ENCODE peak calls at places on chromosomes 7 and 10, in six cellular contexts. K is right lobe of liver, L is testis, I is prostate gland, F is body of pancreas, T is Peyer's patch. A is an unnamed sample. For H3K36me3, the result is how much of the 10 kb centered on the place peaks cover.

GRCh38 chr7:100080895-100081534 is 508 bp downstream of the ZNF3 start:
- DNase-seq in K (peak), L (no peak), I (no peak), F (no peak), T (no peak), A (no peak)

GRCh38 chr7:514651-515598 is 4.7 kb downstream of the PDGFA start:
- DNase-seq in K (no peak), L (no peak), I (peak), F (peak), T (no peak), A (peak)

GRCh38 chr7:156651472-156651871 is 10.9 kb downstream of the RNF32 start:
- DNase-seq in K (no peak), L (no peak), I (no peak), F (no peak), T (no peak), A (no peak)

GRCh38 chr7:70807650-70808049 is 324.3 kb upstream of the GALNT17 start:
- DNase-seq in K (no peak), L (peak), I (no peak), F (no peak), T (no peak), A (no peak)

GRCh38 chr10:113005380-113005779 is 55.3 kb downstream of the TCF7L2 start:
- DNase-seq in K (no peak), L (no peak), I (no peak), F (no peak), T (no peak), A (no peak)

GRCh38 chr10:73207883-73208282 is 39.2 kb downstream of the DNAJC9 start:
- DNase-seq in K (no peak), L (no peak), I (no peak), F (no peak), T (no peak), A (no peak)

GRCh38 chr10:78865518-78865835 is 203.3 kb upstream of the ZMIZ1 start:
- DNase-seq in K (no peak), L (peak), I (no peak), F (peak), T (no peak), A (no peak)

GRCh38 chr7:132436121-132436520 is 140.1 kb downstream of the PLXNA4 start:
- DNase-seq in K (no peak), L (no peak), I (no peak), F (peak), T (no peak), A (no peak)

GRCh38 chr7:2633538-2634264 is 1.9 kb downstream of the TTYH3 start:
- DNase-seq in K (no peak), L (peak), I (no peak), F (peak), T (no peak), A (no peak)

GRCh38 chr7:132430863-132431822 is 145.1 kb downstream of the PLXNA4 start:
- DNase-seq in K (no peak), L (no peak), I (no peak), F (peak), T (peak), A (peak)

GRCh38 chr10:78513330-78513729 is 479.7 kb downstream of the RPS24 start:
- DNase-seq in K (no peak), L (no peak), I (no peak), F (no peak), T (no peak), A (no peak)

GRCh38 chr7:29976673-29977072 is 12.9 kb downstream of the SCRN1 start:
- DNase-seq in K (no peak), L (peak), I (no peak), F (no peak), T (no peak), A (no peak)

GRCh38 chr10:130477360-130477759 is 341.2 kb downstream of the GLRX3 start:
- DNase-seq in K (no peak), L (no peak), I (no peak), F (no peak), T (no peak), A (no peak)

GRCh38 chr10:4199196-4199595 is 414.2 kb upstream of the KLF6 start:
- DNase-seq in K (no peak), L (no peak), I (no peak), F (no peak), T (no peak), A (no peak)

GRCh38 chr10:22002531-22003110 is 909 bp downstream of the DNAJC1 start:
- DNase-seq in K (no peak), L (no peak), I (peak), F (peak), T (no peak), A (no peak)

GRCh38 chr7:116210345-116211005 is at the start of gene TES:
- DNase-seq in K (peak), L (peak), I (peak), F (peak), T (peak), A (peak)

GRCh38 chr7:141208539-141208938 is 134.7 kb downstream of the TMEM178B start:
- DNase-seq in K (no peak), L (no peak), I (no peak), F (no peak), T (no peak), A (no peak)

GRCh38 chr10:17038627-17039026 is 91.0 kb downstream of the CUBN start:
- DNase-seq in K (no peak), L (peak), I (no peak), F (peak), T (no peak), A (peak)

GRCh38 chr10:8173243-8173865 is 118.9 kb downstream of the GATA3 start:
- DNase-seq in K (peak), L (no peak), I (no peak), F (no peak), T (no peak), A (no peak)

GRCh38 chr7:40885503-40885902 is 750.7 kb downstream of the SUGCT start:
- DNase-seq in K (no peak), L (no peak), I (no peak), F (no peak), T (no peak), A (no peak)

GRCh38 chr7:102814025-102814471 is 65.2 kb downstream of the FAM185A start:
- DNase-seq in K (no peak), L (no peak), I (no peak), F (no peak), T (no peak), A (no peak)

GRCh38 chr10:18308600-18308999 is 168.4 kb downstream of the CACNB2 start:
- DNase-seq in K (no peak), L (no peak), I (no peak), F (no peak), T (no peak), A (no peak)

GRCh38 chr10:22833781-22834180 is 94.1 kb upstream of the ARMC3 start:
- DNase-seq in K (no peak), L (no peak), I (no peak), F (no peak), T (no peak), A (no peak)

GRCh38 chr7:133061357-133061756 is 20.5 kb downstream of the CHCHD3 start:
- DNase-seq in K (no peak), L (no peak), I (no peak), F (peak), T (no peak), A (no peak)

GRCh38 chr7:38561166-38561565 is 70.0 kb downstream of the AMPH start:
- DNase-seq in K (no peak), L (no peak), I (no peak), F (no peak), T (no peak), A (no peak)

GRCh38 chr10:2909921-2910320 is 157.4 kb upstream of the PFKP start:
- DNase-seq in K (no peak), L (no peak), I (no peak), F (no peak), T (no peak), A (no peak)

GRCh38 chr10:108982141-108982540 is 941.2 kb downstream of the XPNPEP1 start:
- DNase-seq in K (no peak), L (no peak), I (no peak), F (no peak), T (no peak), A (no peak)

GRCh38 chr10:31166606-31167005 is 134.9 kb upstream of the ZNF438 start:
- DNase-seq in K (no peak), L (no peak), I (no peak), F (no peak), T (no peak), A (no peak)

GRCh38 chr7:83475403-83475802 is 173.5 kb downstream of the SEMA3E start:
- DNase-seq in K (no peak), L (no peak), I (no peak), F (no peak), T (no peak), A (no peak)

GRCh38 chr10:33706191-33706590 is 371.7 kb upstream of the NRP1 start:
- DNase-seq in K (no peak), L (no peak), I (no peak), F (peak), T (no peak), A (peak)

GRCh38 chr7:25187932-25188331 is 40.4 kb downstream of the NPVF start:
- DNase-seq in K (no peak), L (no peak), I (no peak), F (no peak), T (no peak), A (no peak)

GRCh38 chr7:130975731-130976130 is 241.7 kb upstream of the KLF14 start:
- DNase-seq in K (no peak), L (no peak), I (no peak), F (no peak), T (no peak), A (no peak)

GRCh38 chr10:26437637-26438461 is at the start of gene APBB1IP:
- DNase-seq in K (peak), L (peak), I (no peak), F (peak), T (peak), A (peak)

GRCh38 chr7:76997381-76998262 is 34.5 kb downstream of the SPDYE17 start:
- DNase-seq in K (no peak), L (no peak), I (no peak), F (no peak), T (no peak), A (no peak)

GRCh38 chr10:129233351-129234148 is 233.5 kb upstream of the MGMT start:
- DNase-seq in K (no peak), L (no peak), I (no peak), F (no peak), T (no peak), A (no peak)

GRCh38 chr10:30821994-30822692 is 192.6 kb upstream of the LYZL2 start:
- DNase-seq in K (no peak), L (no peak), I (no peak), F (no peak), T (no peak), A (no peak)

GRCh38 chr7:9250876-9251275 is 817.5 kb downstream of the NXPH1 start:
- DNase-seq in K (no peak), L (no peak), I (no peak), F (no peak), T (no peak), A (no peak)

GRCh38 chr10:118448744-118449143 is 106.6 kb upstream of the FAM204A start:
- DNase-seq in K (no peak), L (no peak), I (no peak), F (no peak), T (no peak), A (no peak)

GRCh38 chr7:81956520-81956919 is 186.7 kb upstream of the HGF start:
- DNase-seq in K (no peak), L (no peak), I (no peak), F (peak), T (no peak), A (no peak)

GRCh38 chr7:44477063-44477830 is 13.2 kb downstream of the NUDCD3 start:
- DNase-seq in K (peak), L (peak), I (peak), F (peak), T (peak), A (peak)
- H3K36me3 ChIP-seq in K (under half), L (under half), I (under half), F (under half), T (under half), A (under half)

GRCh38 chr10:49107890-49108274 is 7.4 kb downstream of the VSTM4 start:
- DNase-seq in K (no peak), L (no peak), I (no peak), F (no peak), T (no peak), A (no peak)

GRCh38 chr10:49107111-49107889 is 8.0 kb downstream of the VSTM4 start:
- DNase-seq in K (peak), L (no peak), I (no peak), F (no peak), T (no peak), A (no peak)

GRCh38 chr10:49110684-49111319 is 4.5 kb downstream of the VSTM4 start:
- DNase-seq in K (no peak), L (no peak), I (no peak), F (no peak), T (no peak), A (no peak)

GRCh38 chr10:49109669-49110335 is 5.5 kb downstream of the VSTM4 start:
- DNase-seq in K (no peak), L (peak), I (no peak), F (peak), T (peak), A (peak)

GRCh38 chr10:49108656-49109055 is 6.7 kb downstream of the VSTM4 start:
- DNase-seq in K (no peak), L (no peak), I (no peak), F (no peak), T (no peak), A (no peak)
- H3K4me3 ChIP-seq in K (no peak), L (no peak), I (no peak), F (no peak), T (no peak), A (no peak)

GRCh38 chr7:12111461-12112405 is 99.4 kb upstream of the TMEM106B start:
- DNase-seq in K (no peak), L (peak), I (peak), F (peak), T (no peak), A (peak)
- TF ChIP-seq POLR2A in K (no peak), L (no peak), I (no peak), F (peak), T (no peak), A (no peak)

DNA sequence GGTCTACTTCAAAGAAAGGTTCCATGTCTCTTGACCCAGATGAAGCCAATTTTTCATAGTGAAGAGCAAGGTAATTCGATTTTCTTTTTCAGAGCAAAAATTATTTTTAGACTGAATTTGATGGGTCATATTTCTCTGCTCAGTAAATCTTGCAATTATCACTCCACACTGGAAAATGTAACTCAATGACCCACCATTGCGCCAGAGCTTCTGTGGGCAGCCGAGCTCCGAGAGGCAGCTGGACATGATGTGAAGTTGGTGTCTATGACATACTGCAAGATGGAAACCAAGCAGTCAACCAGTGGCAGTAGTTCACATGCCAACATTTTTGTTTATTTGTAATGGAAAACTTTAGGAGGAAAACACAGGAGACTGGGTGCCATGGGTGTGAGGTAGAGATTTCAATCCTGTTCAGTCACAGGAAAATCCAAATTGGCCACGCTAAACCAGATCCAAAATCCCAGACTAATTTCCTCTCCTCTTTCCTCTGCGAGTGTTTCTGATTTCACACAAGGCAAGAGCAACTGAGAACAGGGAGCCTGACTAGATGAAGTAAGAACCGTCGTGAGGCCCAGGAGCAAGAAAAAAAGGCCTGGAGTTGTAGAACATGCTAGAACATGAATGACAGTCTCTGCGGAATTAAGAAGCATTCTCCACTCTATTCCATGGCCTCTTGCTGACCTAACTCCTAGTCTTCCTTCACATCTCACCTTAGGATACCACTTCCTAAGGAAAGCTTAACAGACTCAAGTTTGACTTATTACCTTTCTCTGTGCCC is 39.3 kb downstream of the CALD1 start:
- DNase-seq in K (no peak), L (no peak), I (no peak), F (no peak), T (no peak), A (no peak)
- H3K36me3 ChIP-seq in K (under half), L (under half), I (under half), F (under half), T (under half), A (under half)